ENCODE peak calls at places on chromosomes 11 and 22, in eight cellular contexts. A is A673; V is psoas muscle; N is CD8-positive, alpha-beta memory T cell; U is left ventricle myocardium inferior; F is pancreas; R is aorta; T is tibial nerve. C is an unnamed sample. For H3K4me1 and H3K36me3, the result is how much of the 10 kb centered on the place peaks cover.

GRCh38 chr11:69899957-69900821 is 81.0 kb upstream of the FGF3 start:
- DNase-seq in F (peak), V (peak), T (no peak), A (no peak), N (no peak), R (peak), U (no peak), C (no peak)

GRCh38 chr11:131658952-131659351 is 288.5 kb downstream of the NTM start:
- DNase-seq in R (no peak), F (no peak), V (no peak), T (no peak), A (no peak), U (no peak), N (no peak), C (no peak)

GRCh38 chr11:14300661-14301304 is 58.2 kb downstream of the RRAS2 start:
- DNase-seq in R (peak), A (peak), V (peak), N (peak), U (no peak), F (peak), T (peak), C (peak)

GRCh38 chr11:75797116-75797515 is 17.9 kb upstream of the UVRAG start:
- DNase-seq in F (no peak), R (no peak), U (no peak), V (no peak), T (no peak), A (no peak), N (no peak), C (no peak)

GRCh38 chr22:48393041-48393370 is 1434.7 kb downstream of the BRD1 start:
- DNase-seq in R (no peak), F (no peak), N (no peak), V (no peak), A (no peak), U (no peak), T (no peak), C (no peak)

GRCh38 chr22:49664891-49665290 is 162.8 kb downstream of the BRD1 start:
- DNase-seq in T (no peak), A (no peak), R (peak), V (no peak), F (no peak), N (no peak), U (no peak), C (no peak)

GRCh38 chr11:69892237-69892985 is 73.2 kb upstream of the FGF3 start:
- DNase-seq in R (peak), T (no peak), N (no peak), F (no peak), U (no peak), V (peak), A (peak), C (peak)

GRCh38 chr11:33690290-33691050 is 10.2 kb downstream of the C11orf91 start:
- DNase-seq in V (peak), R (peak), N (no peak), T (peak), A (no peak), F (peak), U (peak), C (no peak)

GRCh38 chr11:75350743-75351540 is 519 bp downstream of the ARRB1 start:
- DNase-seq in A (peak), F (peak), U (peak), N (peak), R (peak), V (peak), T (peak), C (no peak)

GRCh38 chr22:25746012-25746373 is 4.0 kb downstream of the MYO18B start:
- DNase-seq in N (no peak), T (no peak), A (no peak), R (no peak), V (no peak), F (no peak), U (no peak), C (no peak)

GRCh38 chr22:29231971-29232959 is 26.6 kb downstream of the EMID1 start:
- DNase-seq in R (peak), V (peak), A (no peak), N (no peak), F (peak), U (no peak), T (no peak), C (no peak)

GRCh38 chr22:48894064-48894671 is 933.5 kb downstream of the BRD1 start:
- DNase-seq in U (no peak), T (no peak), R (no peak), V (no peak), N (no peak), F (no peak), A (peak), C (no peak)

GRCh38 chr22:35065796-35066218 is at the start of gene ISX:
- DNase-seq in U (no peak), R (no peak), N (no peak), F (no peak), T (no peak), V (no peak), A (no peak), C (no peak)

GRCh38 chr11:60786811-60787567 is 1.9 kb downstream of the MS4A10 start:
- DNase-seq in T (peak), F (no peak), A (no peak), V (peak), N (no peak), R (peak), U (peak), C (no peak)

GRCh38 chr11:46856605-46857339 is 10.7 kb upstream of the CKAP5 start:
- DNase-seq in U (no peak), T (no peak), N (no peak), F (no peak), A (no peak), V (no peak), R (no peak), C (no peak)

GRCh38 chr22:49671331-49672012 is 156.2 kb downstream of the BRD1 start:
- DNase-seq in T (no peak), U (no peak), A (no peak), R (peak), F (no peak), N (no peak), V (no peak), C (no peak)

GRCh38 chr22:48886604-48887393 is 940.9 kb downstream of the BRD1 start:
- DNase-seq in V (no peak), F (no peak), A (no peak), R (no peak), N (no peak), U (peak), T (no peak), C (no peak)

GRCh38 chr11:13216019-13217006 is 61.3 kb upstream of the BMAL1 start:
- DNase-seq in U (no peak), R (peak), V (peak), A (peak), T (no peak), N (no peak), F (no peak), C (no peak)

GRCh38 chr22:38923463-38924196 is 33.8 kb upstream of the APOBEC3A start:
- DNase-seq in R (peak), U (peak), A (peak), T (peak), N (no peak), V (peak), F (peak), C (peak)

GRCh38 chr11:18699848-18700261 is 1.3 kb downstream of the TMEM86A start:
- DNase-seq in V (no peak), T (no peak), F (peak), R (peak), N (no peak), A (no peak), U (peak), C (no peak)

GRCh38 chr22:44597616-44598015 is 99.6 kb upstream of the RTL6 start:
- DNase-seq in F (no peak), V (no peak), U (no peak), R (no peak), N (no peak), A (no peak), T (no peak), C (no peak)

GRCh38 chr11:92611157-92611556 is 358.3 kb upstream of the MTNR1B start:
- DNase-seq in U (no peak), N (no peak), F (no peak), T (no peak), V (no peak), R (no peak), A (no peak), C (no peak)

GRCh38 chr11:70092959-70093358 is 14.8 kb downstream of the ANO1 start:
- DNase-seq in U (no peak), A (no peak), N (no peak), T (no peak), V (no peak), R (no peak), F (no peak), C (no peak)

GRCh38 chr22:22687638-22688500 is 43.5 kb downstream of the GGTLC2 start:
- DNase-seq in F (no peak), A (peak), U (no peak), R (no peak), T (no peak), N (no peak), V (no peak), C (peak)

GRCh38 chr11:13720940-13721339 is 52.5 kb downstream of the FAR1 start:
- DNase-seq in U (no peak), F (no peak), V (no peak), N (no peak), R (no peak), T (no peak), A (no peak), C (no peak)

GRCh38 chr22:50599816-50600454 is 658 bp upstream of the MAPK8IP2 start:
- DNase-seq in A (peak), T (no peak), V (peak), R (peak), U (peak), F (no peak), N (peak), C (peak)

GRCh38 chr22:41181349-41182241 is 23.5 kb upstream of the L3MBTL2 start:
- DNase-seq in R (peak), F (no peak), V (no peak), A (no peak), T (no peak), U (no peak), N (no peak), C (no peak)

GRCh38 chr11:65641233-65642013 is 3.5 kb downstream of the SIPA1 start:
- DNase-seq in U (no peak), T (no peak), A (no peak), N (no peak), F (no peak), V (no peak), R (no peak), C (no peak)

GRCh38 chr11:65637794-65638317 is at the start of gene SIPA1:
- DNase-seq in T (peak), A (peak), U (peak), N (peak), R (peak), F (peak), V (peak), C (peak)

GRCh38 chr11:65640483-65641207 is 2.7 kb downstream of the SIPA1 start:
- DNase-seq in A (no peak), V (peak), N (peak), F (peak), T (no peak), U (peak), R (peak), C (no peak)

GRCh38 chr11:65642014-65642671 is 4.2 kb downstream of the SIPA1 start:
- DNase-seq in A (no peak), F (no peak), V (no peak), T (no peak), U (no peak), R (no peak), N (no peak), C (no peak)

GRCh38 chr11:65639623-65640482 is 2.0 kb downstream of the SIPA1 start:
- DNase-seq in F (no peak), A (no peak), T (no peak), V (no peak), R (no peak), U (peak), N (peak), C (no peak)
- H3K4me1 ChIP-seq in F (under half), A (under half), T (half or more), V (under half), R (under half), U (half or more), N (half or more), C (under half)

GRCh38 chr11:117585631-117586030 is 211.4 kb downstream of the DSCAML1 start:
- DNase-seq in R (no peak), U (no peak), V (no peak), A (no peak), F (no peak), N (no peak), T (no peak), C (no peak)
- H3K36me3 ChIP-seq in R (under half), U (under half), V (under half), A (under half), F (under half), N (under half), T (under half), C (under half)

GRCh38 chr11:21839870-21840269 is 353.0 kb upstream of the ANO5 start:
- DNase-seq in R (no peak), F (no peak), T (no peak), N (no peak), A (no peak), U (no peak), V (no peak), C (no peak)
- H3K4me1 ChIP-seq in R (under half), F (under half), T (under half), N (under half), A (under half), U (under half), V (under half), C (under half)

DNA sequence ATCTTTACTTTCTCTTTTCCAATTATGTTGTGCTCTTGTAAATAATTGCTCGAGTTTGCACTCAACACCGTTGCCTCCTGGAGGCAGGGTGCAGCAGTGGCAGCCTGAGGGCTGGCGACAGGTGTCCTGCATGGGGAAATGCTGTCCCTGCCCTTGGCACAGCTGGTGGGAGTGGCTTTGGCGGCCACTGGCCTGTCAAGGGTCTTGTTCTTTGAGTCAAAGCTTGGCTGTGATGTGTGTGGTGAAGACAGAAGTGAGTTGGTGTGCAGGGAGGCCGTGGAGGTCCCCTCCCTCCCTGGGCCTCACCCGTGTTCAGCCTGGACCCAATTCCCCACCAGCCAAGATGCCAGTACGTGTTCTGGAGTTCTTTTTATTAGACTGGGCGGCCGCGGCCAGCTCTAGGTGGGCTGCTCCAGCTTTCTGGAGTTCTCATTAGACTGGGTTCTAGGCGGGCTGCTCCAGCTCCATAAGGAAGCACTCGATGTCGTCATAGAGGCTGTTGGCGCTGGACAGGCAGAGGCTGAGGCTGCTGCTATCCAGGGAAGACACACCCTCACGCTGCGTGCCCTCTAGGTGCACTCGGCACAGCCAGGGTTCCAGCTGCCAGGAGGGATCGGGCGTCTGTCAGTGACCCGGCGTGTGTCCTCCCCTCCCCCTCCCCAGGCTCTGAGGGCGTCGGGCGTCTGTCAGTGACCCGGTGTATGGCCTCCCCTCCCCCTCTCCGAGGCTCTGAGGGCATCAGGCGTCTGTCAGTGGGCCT is 3.4 kb downstream of the IRF7 start:
- DNase-seq in A (no peak), F (peak), N (no peak), R (no peak), T (no peak), U (no peak), V (peak), C (no peak)
- H3K36me3 ChIP-seq in A (under half), F (under half), N (under half), R (under half), T (half or more), U (half or more), V (under half), C (half or more)